ENCODE peak calls at places on chromosome 7, in seven cellular contexts. C is hepatocyte, E is neural progenitor cell, B is MM.1S, X is GM23248, Y is HCT116, P is PC-3. O is an unnamed sample.

GRCh38 chr7:129908181-129908580 is 44.6 kb downstream of the UBE2H start:
- DNase-seq in C (no peak), E (no peak), B (no peak), X (peak), Y (no peak), P (no peak), O (no peak)

GRCh38 chr7:142745783-142746182 is 3.5 kb upstream of the PRSS1 start:
- DNase-seq in C (no peak), E (no peak), B (no peak), X (no peak), Y (no peak), P (no peak), O (no peak)

GRCh38 chr7:103929808-103930415 is 59.5 kb downstream of the RELN start:
- DNase-seq in C (no peak), E (no peak), B (no peak), X (no peak), Y (no peak), P (peak), O (no peak)

GRCh38 chr7:87878208-87878735 is 2.0 kb downstream of the DBF4 start:
- DNase-seq in C (no peak), E (no peak), B (no peak), X (peak), Y (no peak), P (peak), O (no peak)

GRCh38 chr7:139777948-139778841 is at the start of gene HIPK2:
- DNase-seq in C (peak), E (peak), B (peak), X (peak), Y (no peak), P (peak), O (peak)

GRCh38 chr7:157656195-157656769 is 319.5 kb downstream of the DNAJB6 start:
- DNase-seq in C (no peak), E (no peak), B (no peak), X (no peak), Y (no peak), P (no peak), O (no peak)

GRCh38 chr7:16652888-16653287 is 6.9 kb downstream of the BZW2 start:
- DNase-seq in C (no peak), E (no peak), B (no peak), X (no peak), Y (no peak), P (peak), O (no peak)

GRCh38 chr7:46058424-46058823 is 137.4 kb upstream of the IGFBP3 start:
- DNase-seq in C (no peak), E (no peak), B (no peak), X (peak), Y (no peak), P (peak), O (no peak)

GRCh38 chr7:130277763-130278643 is 11.3 kb downstream of the CPA2 start:
- DNase-seq in C (peak), E (peak), B (no peak), X (peak), Y (peak), P (peak), O (peak)

GRCh38 chr7:137539111-137539715 is 195.7 kb upstream of the PTN start:
- DNase-seq in C (no peak), E (no peak), B (no peak), X (peak), Y (no peak), P (peak), O (no peak)

GRCh38 chr7:17530741-17531417 is 232.4 kb downstream of the AHR start:
- DNase-seq in C (no peak), E (peak), B (peak), X (no peak), Y (peak), P (peak), O (peak)

GRCh38 chr7:47190462-47190861 is 391.4 kb downstream of the TNS3 start:
- DNase-seq in C (no peak), E (no peak), B (no peak), X (no peak), Y (no peak), P (no peak), O (no peak)

GRCh38 chr7:140418653-140419052 is 14.8 kb downstream of the RAB19 start:
- DNase-seq in C (no peak), E (no peak), B (no peak), X (no peak), Y (no peak), P (no peak), O (no peak)

GRCh38 chr7:42029405-42029804 is 207.6 kb downstream of the GLI3 start:
- DNase-seq in C (no peak), E (no peak), B (no peak), X (no peak), Y (no peak), P (no peak), O (peak)

GRCh38 chr7:73615886-73616285 is 8.4 kb downstream of the MLXIPL start:
- DNase-seq in C (no peak), E (peak), B (no peak), X (peak), Y (no peak), P (no peak), O (peak)

GRCh38 chr7:147586526-147586925 is 1004.0 kb upstream of the C7orf33 start:
- DNase-seq in C (no peak), E (no peak), B (no peak), X (peak), Y (no peak), P (no peak), O (no peak)

GRCh38 chr7:36208997-36209813 is 56.2 kb downstream of the EEPD1 start:
- DNase-seq in C (no peak), E (no peak), B (no peak), X (peak), Y (no peak), P (peak), O (no peak)

GRCh38 chr7:90229728-90230127 is 15.2 kb upstream of the CFAP69 start:
- DNase-seq in C (no peak), E (no peak), B (no peak), X (no peak), Y (no peak), P (no peak), O (no peak)

GRCh38 chr7:116324582-116324981 is 114.2 kb downstream of the TES start:
- DNase-seq in C (no peak), E (no peak), B (no peak), X (no peak), Y (no peak), P (no peak), O (no peak)

GRCh38 chr7:30938435-30939316 is 25.1 kb upstream of the GHRHR start:
- DNase-seq in C (peak), E (peak), B (peak), X (peak), Y (peak), P (peak), O (peak)

GRCh38 chr7:90709501-90710465 is 113.7 kb downstream of the CDK14 start:
- DNase-seq in C (peak), E (no peak), B (peak), X (peak), Y (no peak), P (peak), O (no peak)

GRCh38 chr7:128910569-128910945 is at the start of gene KCP:
- DNase-seq in C (no peak), E (peak), B (no peak), X (no peak), Y (no peak), P (no peak), O (no peak)

GRCh38 chr7:44411306-44411705 is 79.2 kb downstream of the NUDCD3 start:
- DNase-seq in C (no peak), E (no peak), B (no peak), X (peak), Y (no peak), P (no peak), O (no peak)

GRCh38 chr7:585229-585711 is 65.6 kb upstream of the PDGFA start:
- DNase-seq in C (no peak), E (no peak), B (no peak), X (peak), Y (no peak), P (no peak), O (no peak)

GRCh38 chr7:295155-296154 is 5.5 kb downstream of the FOXL3 start:
- DNase-seq in C (no peak), E (no peak), B (no peak), X (no peak), Y (no peak), P (no peak), O (no peak)

GRCh38 chr7:78530351-78530750 is 731.8 kb downstream of the PHTF2 start:
- DNase-seq in C (no peak), E (no peak), B (no peak), X (peak), Y (no peak), P (peak), O (no peak)

GRCh38 chr7:135501402-135501801 is 8.5 kb downstream of the CNOT4 start:
- DNase-seq in C (no peak), E (no peak), B (no peak), X (peak), Y (no peak), P (peak), O (no peak)

GRCh38 chr7:98807306-98807880 is 62.4 kb downstream of the TMEM130 start:
- DNase-seq in C (no peak), E (peak), B (no peak), X (no peak), Y (no peak), P (no peak), O (no peak)

GRCh38 chr7:106127984-106128780 is 16.1 kb upstream of the SYPL1 start:
- DNase-seq in C (no peak), E (no peak), B (no peak), X (peak), Y (no peak), P (no peak), O (no peak)

GRCh38 chr7:116354546-116355422 is 144.4 kb downstream of the TES start:
- DNase-seq in C (peak), E (no peak), B (no peak), X (peak), Y (peak), P (peak), O (peak)

GRCh38 chr7:87395442-87396020 is 50.1 kb downstream of the CROT start:
- DNase-seq in C (no peak), E (no peak), B (no peak), X (no peak), Y (no peak), P (no peak), O (no peak)

GRCh38 chr7:77351539-77352004 is 64.6 kb downstream of the GSAP start:
- DNase-seq in C (no peak), E (no peak), B (no peak), X (no peak), Y (no peak), P (no peak), O (peak)

GRCh38 chr7:94507462-94507861 is 2.1 kb upstream of the CASD1 start:
- DNase-seq in C (no peak), E (no peak), B (no peak), X (no peak), Y (no peak), P (no peak), O (no peak)

GRCh38 chr7:144908324-144908723 is 72.5 kb upstream of the TPK1 start:
- DNase-seq in C (no peak), E (no peak), B (no peak), X (no peak), Y (no peak), P (no peak), O (no peak)

GRCh38 chr7:135900186-135900585 is 77.0 kb downstream of the MTPN start:
- DNase-seq in C (no peak), E (no peak), B (no peak), X (no peak), Y (no peak), P (no peak), O (no peak)

GRCh38 chr7:55254596-55255500 is 110.3 kb upstream of the LANCL2 start:
- DNase-seq in C (peak), E (peak), B (peak), X (peak), Y (peak), P (peak), O (peak)

GRCh38 chr7:45001138-45001694 is 1.2 kb downstream of the CCM2 start:
- DNase-seq in C (peak), E (peak), B (peak), X (peak), Y (no peak), P (peak), O (peak)

GRCh38 chr7:31114593-31115343 is 62.7 kb downstream of the ADCYAP1R1 start:
- DNase-seq in C (peak), E (peak), B (peak), X (peak), Y (no peak), P (peak), O (peak)

DNA sequence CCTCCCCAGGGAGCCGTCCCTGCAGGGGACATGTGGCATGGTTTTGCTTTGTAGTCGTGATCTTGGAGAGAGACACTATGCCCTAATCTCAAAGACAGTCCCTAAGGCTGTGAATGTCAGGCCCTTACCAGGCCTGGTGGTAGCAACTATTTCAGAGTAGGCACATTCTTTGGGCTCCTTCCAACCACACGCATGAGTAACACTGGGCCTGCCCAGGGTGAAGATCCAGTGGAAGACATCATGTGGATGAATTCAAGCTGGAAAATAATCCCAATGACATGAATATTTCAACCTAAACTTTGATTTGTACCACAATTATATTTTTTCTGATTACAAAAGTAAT is 39.5 kb upstream of the INSIG1 start:
- DNase-seq in C (no peak), E (no peak), B (no peak), X (peak), Y (no peak), P (peak), O (no peak)
- TF ChIP-seq EZH2phosphoT487 in C (no peak), E (no peak), B (no peak), X (no peak), Y (no peak), P (no peak), O (no peak)

DNA sequence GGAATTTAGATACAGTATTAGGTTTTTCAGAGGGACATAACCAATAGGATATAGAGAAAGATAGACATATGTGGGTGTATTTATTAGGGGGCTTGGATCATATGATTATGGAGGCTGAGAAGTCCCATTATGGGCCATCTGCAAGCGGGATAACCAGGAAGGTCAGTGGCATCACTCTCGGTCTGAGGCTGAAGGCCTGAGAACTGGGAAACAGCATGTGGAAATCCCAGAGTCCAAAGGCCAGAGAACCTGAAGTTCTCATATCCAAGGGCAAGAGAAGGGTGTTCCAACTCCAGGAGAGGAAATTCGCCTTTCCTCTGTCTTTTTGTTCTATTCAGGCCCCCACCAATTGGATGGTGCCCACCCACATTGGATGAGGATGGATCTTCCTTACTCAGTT is 180.7 kb downstream of the POU6F2 start:
- DNase-seq in C (no peak), E (no peak), B (no peak), X (no peak), Y (no peak), P (no peak), O (no peak)
- TF ChIP-seq EZH2 in C (no peak), E (no peak), B (no peak), X (no peak), Y (no peak), P (no peak), O (no peak)

DNA sequence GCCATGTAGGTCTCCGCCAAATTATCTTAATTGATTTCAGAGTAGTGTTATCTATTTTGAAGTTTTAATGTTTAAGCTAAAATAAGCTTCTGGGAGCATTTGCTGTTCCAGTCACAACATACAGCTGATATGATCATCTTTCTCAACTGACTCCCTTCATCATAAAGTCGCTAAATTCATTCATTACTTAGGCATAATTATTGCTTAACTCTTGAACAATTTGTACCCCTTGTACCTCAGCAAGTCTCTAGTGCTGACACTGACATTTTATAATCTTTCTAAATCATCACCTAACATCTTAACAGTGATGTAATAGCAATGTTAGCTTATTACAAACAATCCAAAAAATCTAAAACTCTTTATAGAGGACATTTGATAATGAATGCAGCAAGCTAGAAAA is 54.3 kb upstream of the WNT16 start:
- DNase-seq in C (no peak), E (no peak), B (no peak), X (no peak), Y (no peak), P (no peak), O (no peak)
- H2AFZ ChIP-seq in C (no peak), E (no peak), B (no peak), X (no peak), Y (no peak), P (no peak), O (no peak)

GRCh38 chr7:92987543-92987942 is 130.2 kb downstream of the SAMD9 start:
- DNase-seq in C (no peak), E (no peak), B (no peak), X (peak), Y (no peak), P (no peak), O (no peak)
- TF ChIP-seq EZH2phosphoT487 in C (no peak), E (no peak), B (no peak), X (no peak), Y (no peak), P (no peak), O (no peak)